ENCODE peak calls at places on chromosomes 4 and X, in seven cellular contexts. R is hypothalamus, W is H4, M is vagina, V is head of caudate nucleus, I is activated T-helper 1 cell treated with Interleukin-2 at 50 U/mL for 16 hours, G is RWPE1. Q is an unnamed sample.

GRCh38 chrX:63349307-63349706 is 1.8 kb downstream of the SPIN4 start:
- DNase-seq in R (no peak), W (no peak), M (no peak), V (no peak), I (no peak), G (peak; percentile 0), Q (no peak)

GRCh38 chr4:186104114-186104894 is at the start of gene FAM149A:
- DNase-seq in R (peak; percentile 13), W (no peak), M (no peak), V (peak; percentile 46), I (peak; percentile 4), G (peak; percentile 9), Q (no peak)

GRCh38 chrX:100635989-100636320 is 651 bp downstream of the TSPAN6 start:
- DNase-seq in R (no peak), W (no peak), M (no peak), V (no peak), I (no peak), G (no peak), Q (no peak)

GRCh38 chr4:148540622-148541326 is 98.6 kb upstream of the NR3C2 start:
- DNase-seq in R (no peak), W (no peak), M (no peak), V (no peak), I (no peak), G (no peak), Q (no peak)

GRCh38 chr4:39933689-39934590 is 43.8 kb downstream of the PDS5A start:
- DNase-seq in R (no peak), W (no peak), M (no peak), V (no peak), I (no peak), G (no peak), Q (no peak)

GRCh38 chrX:12814434-12814833 is 23.2 kb downstream of the PRPS2 start:
- DNase-seq in R (no peak), W (peak; percentile 24), M (no peak), V (no peak), I (no peak), G (peak; percentile 13), Q (peak; percentile 12)

GRCh38 chr4:183920512-183920911 is 15.4 kb downstream of the STOX2 start:
- DNase-seq in R (no peak), W (no peak), M (no peak), V (no peak), I (no peak), G (no peak), Q (no peak)

GRCh38 chrX:3231766-3232165 is 114.7 kb downstream of the MXRA5 start:
- DNase-seq in R (no peak), W (no peak), M (no peak), V (no peak), I (no peak), G (no peak), Q (no peak)

GRCh38 chr4:16227462-16227868 is 1.2 kb upstream of the TAPT1 start:
- DNase-seq in R (no peak), W (no peak), M (no peak), V (peak; percentile 25), I (no peak), G (no peak), Q (peak; percentile 37)

GRCh38 chrX:47579537-47579936 is 2.7 kb upstream of the TIMP1 start:
- DNase-seq in R (no peak), W (peak; percentile 51), M (peak; percentile 8), V (no peak), I (no peak), G (peak; percentile 13), Q (no peak)

GRCh38 chrX:128106630-128107029 is 54.4 kb upstream of the ACTRT1 start:
- DNase-seq in R (no peak), W (no peak), M (no peak), V (no peak), I (no peak), G (peak; percentile 1), Q (no peak)

GRCh38 chr4:84920591-84920990 is 45.9 kb downstream of the WDFY3 start:
- DNase-seq in R (no peak), W (peak; percentile 34), M (no peak), V (no peak), I (no peak), G (peak; percentile 59), Q (no peak)